ENCODE peak calls at places on chromosomes 1 and 21, in ten cellular contexts. J is endodermal cell; K is mesenchymal stem cell; I is SJCRH30; F is heart right ventricle; C is GM23338; M is CD4-positive, CD25-positive, alpha-beta regulatory T cell; Z is adipocyte; Y is PC-3; U is heart left ventricle. B is an unnamed sample.

GRCh38 chr1:41622402-41622801 is 137.9 kb upstream of the EDN2 start:
- DNase-seq in J (peak; percentile 17), Y (peak; percentile 21), C (no peak), F (no peak), U (no peak), M (no peak), I (no peak), Z (peak; percentile 64), K (peak; percentile 46), B (no peak)

GRCh38 chr1:90850925-90851710 is 134.0 kb upstream of the BARHL2 start:
- DNase-seq in J (peak; percentile 94), F (peak; percentile 87), I (peak; percentile 84), K (peak; percentile 79), C (peak; percentile 87), M (peak; percentile 53), U (peak; percentile 85), Z (peak; percentile 92), Y (peak; percentile 74), B (peak; percentile 65)

GRCh38 chr1:59516881-59517280 is 220.0 kb downstream of the FGGY start:
- DNase-seq in M (no peak), Z (no peak), I (no peak), U (no peak), Y (no peak), K (no peak), C (no peak), F (no peak), J (no peak), B (no peak)

GRCh38 chr1:224430511-224431113 is 4.0 kb downstream of the WDR26 start:
- DNase-seq in Z (peak; percentile 76), F (no peak), I (peak; percentile 50), U (no peak), C (no peak), K (peak; percentile 74), J (no peak), Y (peak; percentile 74), M (peak; percentile 44), B (peak; percentile 53)

GRCh38 chr1:61271412-61271789 is 189.0 kb downstream of the NFIA start:
- DNase-seq in C (no peak), Z (no peak), U (no peak), F (no peak), M (no peak), Y (no peak), J (no peak), I (peak; percentile 63), K (peak; percentile 11), B (no peak)

GRCh38 chr1:209634005-209634737 is 18.1 kb downstream of the LAMB3 start:
- DNase-seq in C (no peak), U (no peak), Z (no peak), F (no peak), M (no peak), K (no peak), J (no peak), Y (no peak), I (no peak), B (no peak)

GRCh38 chr1:51792864-51793263 is 85.7 kb downstream of the NRDC start:
- DNase-seq in I (no peak), Y (peak; percentile 18), C (no peak), K (peak; percentile 79), Z (peak; percentile 38), M (no peak), U (no peak), J (no peak), F (no peak), B (no peak)

GRCh38 chr1:237910834-237911233 is 20.1 kb upstream of the ZP4 start:
- DNase-seq in M (no peak), K (no peak), F (no peak), J (no peak), Z (no peak), C (no peak), Y (no peak), I (no peak), U (no peak), B (no peak)

GRCh38 chr1:158014702-158015320 is 21.4 kb downstream of the KIRREL1 start:
- DNase-seq in F (no peak), J (peak; percentile 53), M (no peak), K (no peak), I (no peak), C (peak; percentile 63), U (no peak), Z (no peak), Y (no peak), B (no peak)

GRCh38 chr1:158008630-158009029 is 15.2 kb downstream of the KIRREL1 start:
- DNase-seq in F (no peak), I (no peak), Z (no peak), C (no peak), J (no peak), Y (peak; percentile 74), K (peak; percentile 36), U (no peak), M (no peak), B (no peak)

GRCh38 chr1:158013840-158014520 is 20.5 kb downstream of the KIRREL1 start:
- DNase-seq in J (no peak), U (no peak), I (no peak), F (no peak), K (peak; percentile 56), Y (no peak), Z (peak; percentile 65), C (peak; percentile 82), M (no peak), B (no peak)

GRCh38 chr1:158007949-158008386 is 14.5 kb downstream of the KIRREL1 start:
- DNase-seq in I (no peak), U (no peak), K (no peak), Z (no peak), C (no peak), M (no peak), Y (no peak), J (peak; percentile 53), F (no peak), B (no peak)

GRCh38 chr1:158011714-158012113 is 18.3 kb downstream of the KIRREL1 start:
- DNase-seq in C (no peak), Y (no peak), U (no peak), J (no peak), Z (no peak), F (no peak), M (no peak), I (no peak), K (peak; percentile 81), B (no peak)
- H3K4me1 ChIP-seq in C (peaks cover 83% of the 10 kb centered on the region), Y (peaks cover 58% of the 10 kb centered on the region), U (peaks cover 13% of the 10 kb centered on the region), J (peaks cover 28% of the 10 kb centered on the region), Z (peaks cover 79% of the 10 kb centered on the region), F (peaks cover 70% of the 10 kb centered on the region), M (no peaks in the 10 kb centered on the region), I (peaks cover 55% of the 10 kb centered on the region), K (peaks cover 51% of the 10 kb centered on the region), B (no peaks in the 10 kb centered on the region)

GRCh38 chr1:65995928-65996327 is 203.2 kb downstream of the PDE4B start:
- DNase-seq in M (no peak), I (no peak), Z (no peak), U (no peak), J (no peak), K (no peak), C (no peak), F (no peak), Y (no peak), B (no peak)

GRCh38 chr1:65993047-65993363 is 200.3 kb downstream of the PDE4B start:
- DNase-seq in F (no peak), I (no peak), M (no peak), U (no peak), J (no peak), K (no peak), C (no peak), Z (no peak), Y (no peak), B (no peak)

GRCh38 chr1:65995326-65995725 is 202.6 kb downstream of the PDE4B start:
- DNase-seq in J (no peak), M (no peak), K (no peak), I (no peak), C (peak; percentile 2), Y (no peak), F (no peak), Z (no peak), U (no peak), B (no peak)

GRCh38 chr1:65992160-65993046 is 199.7 kb downstream of the PDE4B start:
- DNase-seq in Z (peak; percentile 6), U (no peak), I (peak; percentile 11), M (no peak), J (no peak), F (no peak), C (peak; percentile 29), K (no peak), Y (peak; percentile 4), B (no peak)

GRCh38 chr1:65994223-65994622 is 201.5 kb downstream of the PDE4B start:
- DNase-seq in C (no peak), J (no peak), F (no peak), K (no peak), U (no peak), M (no peak), Y (no peak), I (no peak), Z (no peak), B (no peak)
- H3K4me3 ChIP-seq in C (no peak overlapping the region), J (no peak overlapping the region), F (no peak overlapping the region), K (no peak overlapping the region), U (no peak overlapping the region), M (no peak overlapping the region), Y (no peak overlapping the region), I (no peak overlapping the region), Z (no peak overlapping the region), B (no peak overlapping the region)

DNA sequence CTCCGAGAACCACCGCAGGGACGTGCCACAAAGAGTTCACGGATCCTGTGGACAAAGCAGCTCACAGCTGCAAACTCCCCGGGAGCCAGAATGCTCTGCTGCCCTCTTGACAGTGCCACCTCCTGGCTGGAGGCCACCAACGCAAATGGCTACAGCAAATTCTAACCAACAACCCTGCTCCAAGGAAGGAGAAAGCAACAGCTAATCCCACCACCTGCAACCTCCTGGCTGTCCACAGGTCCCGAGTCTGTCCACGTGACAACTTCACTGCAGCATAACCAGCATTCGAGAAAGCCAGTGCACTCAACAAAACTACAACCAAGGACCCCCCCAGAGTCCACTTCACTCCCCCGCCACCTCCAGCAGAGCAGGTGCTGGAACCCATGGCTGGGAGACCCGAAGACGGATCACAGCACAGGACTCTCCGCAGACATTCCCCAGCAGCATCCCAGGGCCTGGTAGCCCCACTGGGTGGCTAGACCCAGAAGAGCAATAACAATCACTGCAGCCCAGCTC is 17.3 kb downstream of the POFUT2 start:
- DNase-seq in M (no peak), Y (peak; percentile 48), J (peak; percentile 72), C (peak; percentile 60), I (no peak), U (no peak), K (no peak), F (no peak), Z (no peak), B (no peak)
- H3K36me3 ChIP-seq in M (peaks cover 63% of the 10 kb centered on the region), Y (peaks cover 54% of the 10 kb centered on the region), J (peaks cover 78% of the 10 kb centered on the region), C (peaks cover 30% of the 10 kb centered on the region), I (peaks cover 69% of the 10 kb centered on the region), U (no peaks in the 10 kb centered on the region), K (peaks cover 39% of the 10 kb centered on the region), F (peaks cover 3% of the 10 kb centered on the region), Z (peaks cover 72% of the 10 kb centered on the region), B (peaks cover 27% of the 10 kb centered on the region)

DNA sequence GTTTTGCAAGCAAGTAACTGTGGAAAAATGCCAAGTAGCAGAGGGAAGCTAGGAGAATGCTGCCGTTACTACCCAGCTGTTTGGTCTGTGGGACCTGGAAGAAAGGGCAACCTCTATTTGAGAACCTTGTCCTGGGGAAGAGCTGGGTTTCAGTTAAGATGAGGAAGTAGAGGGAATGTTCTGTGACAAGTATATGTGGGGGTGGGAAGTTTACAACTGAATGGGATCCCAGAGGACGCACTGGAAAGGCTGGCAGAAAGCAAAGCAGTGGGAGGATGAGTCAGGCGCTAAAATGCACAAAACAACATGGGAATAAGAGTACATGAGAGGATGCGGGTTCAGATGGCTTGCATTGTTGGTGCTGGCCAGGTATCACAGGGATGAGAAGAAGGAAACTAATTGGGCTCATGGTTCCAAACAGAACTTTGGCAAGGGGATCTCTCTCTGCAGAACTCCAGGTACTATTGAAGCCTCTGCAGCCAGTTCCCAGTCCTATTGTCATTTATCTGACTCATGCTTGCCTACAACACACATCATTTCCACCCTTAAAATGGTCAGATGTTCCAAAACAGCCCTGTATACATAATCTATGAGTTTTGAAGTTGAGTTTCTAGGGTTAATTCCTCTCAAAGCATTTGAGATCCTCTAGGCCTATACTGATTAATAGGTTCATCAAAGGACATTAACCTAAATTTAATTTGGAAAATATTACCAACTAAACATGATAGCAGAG is 88.5 kb upstream of the VAV3 start:
- DNase-seq in I (no peak), M (no peak), U (no peak), K (peak; percentile 21), F (no peak), Y (peak; percentile 9), J (no peak), C (no peak), Z (peak; percentile 5), B (no peak)
- H3K4me1 ChIP-seq in I (peaks cover 28% of the 10 kb centered on the region), M (peaks cover 14% of the 10 kb centered on the region), U (peaks cover 6% of the 10 kb centered on the region), K (peaks cover 2% of the 10 kb centered on the region), F (peaks cover 89% of the 10 kb centered on the region), Y (peaks cover 27% of the 10 kb centered on the region), J (peaks cover 26% of the 10 kb centered on the region), C (peaks cover 60% of the 10 kb centered on the region), Z (peaks cover 47% of the 10 kb centered on the region), B (peaks cover 27% of the 10 kb centered on the region)